ENCODE peak calls at places on chromosomes 16 and 17, in seven cellular contexts. One of them, this sample, is unnamed.

GRCh38 chr16:15993946-15994665 is 44.7 kb downstream of the ABCC1 start:
- DNase-seq in A549: no peak
- DNase-seq in IMR-90: peak; percentile 71
- DNase-seq in K562: no peak
- DNase-seq in H1: no peak
- DNase-seq in GM12878: no peak
- DNase-seq in HepG2: no peak
- DNase-seq in this sample: no peak

GRCh38 chr17:28492352-28493310 is 13.5 kb upstream of the FOXN1 start:
- DNase-seq in A549: no peak
- DNase-seq in IMR-90: no peak
- DNase-seq in K562: no peak
- DNase-seq in H1: no peak
- DNase-seq in GM12878: no peak
- DNase-seq in HepG2: no peak
- DNase-seq in this sample: no peak

GRCh38 chr16:86609115-86609514 is 30.8 kb downstream of the FOXL1 start:
- DNase-seq in A549: no peak
- DNase-seq in IMR-90: peak; percentile 94
- DNase-seq in K562: no peak
- DNase-seq in H1: no peak
- DNase-seq in GM12878: no peak
- DNase-seq in HepG2: no peak
- DNase-seq in this sample: no peak

GRCh38 chr17:27733771-27734170 is 66.6 kb downstream of the NOS2 start:
- DNase-seq in A549: no peak
- DNase-seq in IMR-90: peak; percentile 13
- DNase-seq in K562: no peak
- DNase-seq in H1: no peak
- DNase-seq in GM12878: no peak
- DNase-seq in HepG2: no peak
- DNase-seq in this sample: no peak

GRCh38 chr17:63153488-63153887 is 187.5 kb downstream of the TANC2 start:
- DNase-seq in A549: no peak
- DNase-seq in IMR-90: no peak
- DNase-seq in K562: no peak
- DNase-seq in H1: no peak
- DNase-seq in GM12878: no peak
- DNase-seq in HepG2: no peak
- DNase-seq in this sample: no peak

GRCh38 chr16:30644334-30644830 is 6.4 kb upstream of the PRR14 start:
- DNase-seq in A549: no peak
- DNase-seq in IMR-90: no peak
- DNase-seq in K562: no peak
- DNase-seq in H1: no peak
- DNase-seq in GM12878: no peak
- DNase-seq in HepG2: no peak
- DNase-seq in this sample: no peak

GRCh38 chr16:21166561-21166961 is 8.1 kb downstream of the LDAF1 start:
- DNase-seq in A549: no peak
- DNase-seq in IMR-90: peak; percentile 52
- DNase-seq in K562: no peak
- DNase-seq in H1: no peak
- DNase-seq in GM12878: no peak
- DNase-seq in HepG2: no peak
- DNase-seq in this sample: no peak

GRCh38 chr17:10618202-10618635 is 38.9 kb downstream of the MYH3 start:
- DNase-seq in A549: peak; percentile 87
- DNase-seq in IMR-90: peak; percentile 57
- DNase-seq in K562: peak; percentile 57
- DNase-seq in H1: peak; percentile 79
- DNase-seq in GM12878: no peak
- DNase-seq in HepG2: peak; percentile 70
- DNase-seq in this sample: peak; percentile 68

GRCh38 chr16:69938981-69939820 is 11.9 kb upstream of the CLEC18A start:
- DNase-seq in A549: no peak
- DNase-seq in IMR-90: no peak
- DNase-seq in K562: no peak
- DNase-seq in H1: no peak
- DNase-seq in GM12878: no peak
- DNase-seq in HepG2: no peak
- DNase-seq in this sample: no peak

GRCh38 chr16:89290887-89291286 is 73.4 kb downstream of the ZNF778 start:
- DNase-seq in A549: no peak
- DNase-seq in IMR-90: no peak
- DNase-seq in K562: no peak
- DNase-seq in H1: peak; percentile 93
- DNase-seq in GM12878: no peak
- DNase-seq in HepG2: no peak
- DNase-seq in this sample: no peak

GRCh38 chr17:58092101-58092796 is 9.0 kb downstream of the DYNLL2 start:
- DNase-seq in A549: no peak
- DNase-seq in IMR-90: no peak
- DNase-seq in K562: no peak
- DNase-seq in H1: peak; percentile 35
- DNase-seq in GM12878: no peak
- DNase-seq in HepG2: no peak
- DNase-seq in this sample: no peak

GRCh38 chr16:89691231-89691985 is 4.9 kb downstream of the CDK10 start:
- DNase-seq in A549: no peak
- DNase-seq in IMR-90: no peak
- DNase-seq in K562: no peak
- DNase-seq in H1: no peak
- DNase-seq in GM12878: no peak
- DNase-seq in HepG2: no peak
- DNase-seq in this sample: no peak

GRCh38 chr16:82713778-82714177 is 87.0 kb downstream of the CDH13 start:
- DNase-seq in A549: no peak
- DNase-seq in IMR-90: no peak
- DNase-seq in K562: no peak
- DNase-seq in H1: no peak
- DNase-seq in GM12878: no peak
- DNase-seq in HepG2: no peak
- DNase-seq in this sample: no peak

GRCh38 chr17:78532922-78533640 is 44.1 kb downstream of the DNAH17 start:
- DNase-seq in A549: peak; percentile 90
- DNase-seq in IMR-90: peak; percentile 68
- DNase-seq in K562: no peak
- DNase-seq in H1: no peak
- DNase-seq in GM12878: no peak
- DNase-seq in HepG2: no peak
- DNase-seq in this sample: peak; percentile 27

GRCh38 chr16:1960665-1961630 is 1.6 kb downstream of the NDUFB10 start:
- DNase-seq in A549: no peak
- DNase-seq in IMR-90: peak; percentile 50
- DNase-seq in K562: no peak
- DNase-seq in H1: no peak
- DNase-seq in GM12878: no peak
- DNase-seq in HepG2: peak; percentile 53
- DNase-seq in this sample: peak; percentile 64

GRCh38 chr17:47315451-47316266 is 8.1 kb upstream of the EFCAB13 start:
- DNase-seq in A549: peak; percentile 84
- DNase-seq in IMR-90: peak; percentile 99
- DNase-seq in K562: peak; percentile 55
- DNase-seq in H1: no peak
- DNase-seq in GM12878: peak; percentile 48
- DNase-seq in HepG2: peak; percentile 71
- DNase-seq in this sample: peak; percentile 74

GRCh38 chr16:29675811-29676643 is 3.0 kb upstream of the QPRT start:
- DNase-seq in A549: peak; percentile 37
- DNase-seq in IMR-90: peak; percentile 18
- DNase-seq in K562: peak; percentile 58
- DNase-seq in H1: no peak
- DNase-seq in GM12878: no peak
- DNase-seq in HepG2: peak; percentile 60
- DNase-seq in this sample: peak; percentile 24

GRCh38 chr16:49472598-49472997 is 99.0 kb downstream of the C16orf78 start:
- DNase-seq in A549: no peak
- DNase-seq in IMR-90: no peak
- DNase-seq in K562: no peak
- DNase-seq in H1: peak; percentile 45
- DNase-seq in GM12878: no peak
- DNase-seq in HepG2: no peak
- DNase-seq in this sample: no peak

GRCh38 chr16:595094-595528 is 5.2 kb downstream of the RAB40C start:
- DNase-seq in A549: no peak
- DNase-seq in IMR-90: no peak
- DNase-seq in K562: no peak
- DNase-seq in H1: no peak
- DNase-seq in GM12878: no peak
- DNase-seq in HepG2: no peak
- DNase-seq in this sample: no peak

GRCh38 chr16:593807-594206 is 3.9 kb downstream of the RAB40C start:
- DNase-seq in A549: no peak
- DNase-seq in IMR-90: no peak
- DNase-seq in K562: no peak
- DNase-seq in H1: no peak
- DNase-seq in GM12878: no peak
- DNase-seq in HepG2: no peak
- DNase-seq in this sample: no peak

GRCh38 chr16:592518-593306 is 2.8 kb downstream of the RAB40C start:
- DNase-seq in A549: no peak
- DNase-seq in IMR-90: no peak
- DNase-seq in K562: no peak
- DNase-seq in H1: no peak
- DNase-seq in GM12878: no peak
- DNase-seq in HepG2: peak; percentile 51
- DNase-seq in this sample: no peak

GRCh38 chr16:591892-592517 is 2.1 kb downstream of the RAB40C start:
- DNase-seq in A549: no peak
- DNase-seq in IMR-90: no peak
- DNase-seq in K562: no peak
- DNase-seq in H1: no peak
- DNase-seq in GM12878: no peak
- DNase-seq in HepG2: no peak
- DNase-seq in this sample: no peak

DNA sequence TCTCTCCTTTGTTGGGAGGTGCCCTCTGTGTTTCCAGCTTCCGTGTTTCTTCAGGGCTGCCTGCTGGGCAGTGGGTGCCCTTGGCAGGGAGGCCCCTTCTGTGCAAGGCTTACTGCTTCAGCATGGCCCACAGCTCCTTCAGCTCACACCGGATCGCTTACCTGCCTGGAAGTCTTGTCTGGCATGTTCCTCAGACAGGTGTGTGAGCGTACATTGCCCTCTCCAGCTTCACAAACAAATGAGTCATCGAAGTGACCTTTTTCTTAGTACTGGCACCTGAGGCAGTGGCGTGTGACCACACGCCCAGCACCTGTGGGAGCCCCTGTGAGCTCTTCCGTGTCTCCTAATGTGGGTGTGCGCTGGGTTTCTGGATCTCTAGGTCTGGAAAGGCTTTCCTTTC is 3.5 kb downstream of the RAB40C start:
- DNase-seq in A549: no peak
- DNase-seq in IMR-90: no peak
- DNase-seq in K562: no peak
- DNase-seq in H1: no peak
- DNase-seq in GM12878: no peak
- DNase-seq in HepG2: no peak
- DNase-seq in this sample: no peak
- TF ChIP-seq CEBPB in A549: no peak
- TF ChIP-seq CEBPB in IMR-90: no peak
- TF ChIP-seq CEBPB in K562: no peak
- TF ChIP-seq CEBPB in H1: no peak
- TF ChIP-seq CEBPB in GM12878: no peak
- TF ChIP-seq CEBPB in HepG2: no peak
- TF ChIP-seq CEBPB in this sample: no peak

DNA sequence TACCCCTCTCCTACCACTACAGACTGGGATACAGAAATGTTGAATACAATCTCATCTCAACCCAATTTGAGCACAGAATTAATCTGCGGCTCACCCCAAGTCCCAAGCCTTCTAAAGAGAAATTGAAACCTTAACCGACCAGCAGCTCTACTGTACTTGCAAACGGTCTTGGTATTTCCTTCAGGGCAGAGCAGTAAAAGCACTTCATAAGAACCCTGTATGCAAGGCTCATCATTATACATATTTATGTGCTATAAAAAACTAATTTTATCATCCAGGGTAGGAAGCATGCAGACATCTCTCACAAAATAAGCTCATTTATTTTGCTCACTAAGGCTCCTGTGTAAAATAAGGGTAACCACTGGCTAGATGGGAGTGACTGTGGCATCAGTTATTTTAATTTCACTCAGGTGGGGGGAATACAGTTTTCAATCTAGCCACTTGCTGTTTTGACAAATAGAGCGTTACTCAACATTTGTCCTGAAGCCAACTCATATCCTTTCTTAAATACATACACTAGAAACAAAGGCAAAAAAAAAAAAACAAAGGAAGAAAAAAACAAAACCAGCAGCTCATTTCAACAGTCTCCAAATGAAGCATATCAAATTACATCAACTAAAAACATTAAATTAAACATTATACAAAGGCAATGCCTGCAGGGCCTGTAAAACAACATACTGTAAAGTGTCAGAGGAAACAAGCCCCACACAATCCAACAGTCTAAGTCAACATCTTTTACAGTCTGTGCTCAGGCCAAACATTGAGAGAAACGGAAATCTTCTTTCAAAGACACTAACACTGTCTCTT is 65.0 kb downstream of the PARN start:
- DNase-seq in A549: no peak
- DNase-seq in IMR-90: peak; percentile 14
- DNase-seq in K562: no peak
- DNase-seq in H1: no peak
- DNase-seq in GM12878: no peak
- DNase-seq in HepG2: peak; percentile 34
- DNase-seq in this sample: no peak
- TF ChIP-seq CEBPB in A549: peak; percentile 35
- TF ChIP-seq CEBPB in IMR-90: no peak
- TF ChIP-seq CEBPB in K562: no peak
- TF ChIP-seq CEBPB in H1: no peak
- TF ChIP-seq CEBPB in GM12878: no peak
- TF ChIP-seq CEBPB in HepG2: no peak
- TF ChIP-seq CEBPB in this sample: no peak

GRCh38 chr16:7246578-7246977 is 86.1 kb upstream of the RBFOX1 start:
- DNase-seq in A549: no peak
- DNase-seq in IMR-90: no peak
- DNase-seq in K562: peak; percentile 8
- DNase-seq in H1: peak; percentile 59
- DNase-seq in GM12878: no peak
- DNase-seq in HepG2: no peak
- DNase-seq in this sample: no peak
- TF ChIP-seq CEBPB in A549: no peak
- TF ChIP-seq CEBPB in IMR-90: no peak
- TF ChIP-seq CEBPB in K562: no peak
- TF ChIP-seq CEBPB in H1: no peak
- TF ChIP-seq CEBPB in GM12878: no peak
- TF ChIP-seq CEBPB in HepG2: no peak
- TF ChIP-seq CEBPB in this sample: no peak

DNA sequence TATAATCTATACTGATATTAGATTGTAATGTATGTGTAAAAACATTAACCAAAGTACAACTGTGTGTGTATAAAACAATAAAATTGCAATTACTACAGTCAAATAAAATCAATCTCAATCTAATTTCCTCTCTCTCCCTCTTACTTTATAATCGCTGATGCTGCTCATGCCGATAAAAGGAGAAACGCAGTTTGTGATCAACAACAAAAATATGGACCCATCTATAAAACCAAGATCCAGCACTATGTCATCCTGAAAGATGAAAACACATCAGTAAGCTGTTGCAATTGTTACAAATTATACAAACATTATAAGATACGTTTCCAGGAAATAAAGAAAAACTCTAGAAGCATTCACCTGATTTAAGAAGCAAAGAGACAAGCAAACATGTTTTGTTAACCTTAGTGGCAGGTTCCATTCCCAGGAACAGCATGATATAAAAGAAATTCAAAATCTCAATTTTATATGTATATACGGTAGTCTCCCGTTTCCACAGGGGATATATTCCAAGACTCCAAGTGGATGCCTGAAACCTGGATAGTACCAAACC is 33.6 kb upstream of the ABCA6 start:
- DNase-seq in A549: no peak
- DNase-seq in IMR-90: no peak
- DNase-seq in K562: no peak
- DNase-seq in H1: no peak
- DNase-seq in GM12878: no peak
- DNase-seq in HepG2: no peak
- DNase-seq in this sample: no peak
- TF ChIP-seq CEBPB in A549: no peak
- TF ChIP-seq CEBPB in IMR-90: no peak
- TF ChIP-seq CEBPB in K562: no peak
- TF ChIP-seq CEBPB in H1: no peak
- TF ChIP-seq CEBPB in GM12878: no peak
- TF ChIP-seq CEBPB in HepG2: no peak
- TF ChIP-seq CEBPB in this sample: no peak

This sample was measured in HCT116.